ENCODE peak calls at places on chromosomes 7 and 10, in seven cellular contexts. N, D, E, T, M, U and K are unnamed samples.

GRCh38 chr10:18439601-18440000 is 211.8 kb downstream of the NSUN6 start:
- DNase-seq in N (no peak), D (no peak), E (no peak), T (no peak), M (no peak), U (no peak), K (no peak)

GRCh38 chr7:130960208-130960988 is 226.4 kb upstream of the KLF14 start:
- DNase-seq in N (peak), D (peak), E (no peak), T (no peak), M (no peak), U (peak), K (no peak)

GRCh38 chr10:78462221-78462620 is 428.6 kb downstream of the RPS24 start:
- DNase-seq in N (no peak), D (no peak), E (no peak), T (no peak), M (no peak), U (no peak), K (no peak)

GRCh38 chr7:93298671-93299070 is 66.5 kb downstream of the VPS50 start:
- DNase-seq in N (no peak), D (no peak), E (no peak), T (no peak), M (no peak), U (no peak), K (no peak)

GRCh38 chr10:62113680-62114079 is 155.0 kb downstream of the RTKN2 start:
- DNase-seq in N (no peak), D (no peak), E (no peak), T (no peak), M (no peak), U (no peak), K (no peak)

GRCh38 chr7:6237002-6237401 is 35.4 kb downstream of the CYTH3 start:
- DNase-seq in N (no peak), D (no peak), E (no peak), T (no peak), M (no peak), U (no peak), K (no peak)

GRCh38 chr10:31808258-31809218 is 120.1 kb downstream of the ARHGAP12 start:
- DNase-seq in N (peak), D (peak), E (no peak), T (peak), M (no peak), U (no peak), K (no peak)

GRCh38 chr7:49643321-49643720 is 130.1 kb upstream of the VWC2 start:
- DNase-seq in N (no peak), D (no peak), E (no peak), T (no peak), M (no peak), U (no peak), K (no peak)

GRCh38 chr10:30803901-30804322 is 174.4 kb upstream of the LYZL2 start:
- DNase-seq in N (no peak), D (no peak), E (peak), T (peak), M (no peak), U (no peak), K (no peak)

GRCh38 chr7:154690411-154690810 is 312.5 kb downstream of the PAXIP1 start:
- DNase-seq in N (no peak), D (no peak), E (no peak), T (no peak), M (no peak), U (no peak), K (no peak)

GRCh38 chr10:86439544-86439943 is 72.9 kb upstream of the GRID1 start:
- DNase-seq in N (no peak), D (peak), E (peak), T (peak), M (no peak), U (no peak), K (peak)
- TF ChIP-seq CTCF in N (no peak), D (no peak), E (no peak), T (no peak), M (peak), U (no peak), K (no peak)

GRCh38 chr7:133052357-133052756 is 29.5 kb downstream of the CHCHD3 start:
- DNase-seq in N (no peak), D (no peak), E (no peak), T (no peak), M (no peak), U (no peak), K (no peak)

GRCh38 chr7:133052826-133053225 is 29.1 kb downstream of the CHCHD3 start:
- DNase-seq in N (no peak), D (no peak), E (no peak), T (no peak), M (no peak), U (no peak), K (no peak)

GRCh38 chr7:133050200-133050995 is 31.5 kb downstream of the CHCHD3 start:
- DNase-seq in N (no peak), D (no peak), E (no peak), T (no peak), M (no peak), U (no peak), K (no peak)

GRCh38 chr7:133051066-133051465 is 30.8 kb downstream of the CHCHD3 start:
- DNase-seq in N (no peak), D (peak), E (no peak), T (no peak), M (no peak), U (no peak), K (no peak)

GRCh38 chr7:133051719-133052118 is 30.2 kb downstream of the CHCHD3 start:
- DNase-seq in N (no peak), D (no peak), E (no peak), T (no peak), M (no peak), U (no peak), K (no peak)
- H3K27ac ChIP-seq in N (no peak), D (no peak), E (no peak), T (no peak), M (no peak), U (no peak), K (no peak)

GRCh38 chr7:90595801-90596683 is at the start of gene CDK14:
- DNase-seq in N (no peak), D (peak), E (peak), T (peak), M (peak), U (peak), K (peak)
- TF ChIP-seq POLR2A in N (peak), D (no peak), E (peak), T (no peak), M (no peak), U (no peak), K (peak)

GRCh38 chr7:10596827-10597226 is 376.8 kb upstream of the PHF14 start:
- DNase-seq in N (no peak), D (no peak), E (no peak), T (no peak), M (no peak), U (no peak), K (no peak)

GRCh38 chr7:10592604-10593003 is 381.1 kb upstream of the PHF14 start:
- DNase-seq in N (no peak), D (no peak), E (no peak), T (no peak), M (no peak), U (no peak), K (no peak)

GRCh38 chr7:10588084-10588483 is 385.6 kb upstream of the PHF14 start:
- DNase-seq in N (no peak), D (no peak), E (no peak), T (no peak), M (no peak), U (no peak), K (no peak)

GRCh38 chr7:10593080-10593479 is 380.6 kb upstream of the PHF14 start:
- DNase-seq in N (no peak), D (no peak), E (no peak), T (no peak), M (no peak), U (no peak), K (no peak)
- TF ChIP-seq CTCF in N (no peak), D (no peak), E (no peak), T (no peak), M (no peak), U (no peak), K (no peak)